ENCODE peak calls at places on chromosome 2, in six cellular contexts. H is MM.1S, M is IMR-90, Y is heart left ventricle, T is testis, Z is transverse colon. K is an unnamed sample. For H3K9me3, the result is how much of the 10 kb centered on the place peaks cover.

GRCh38 chr2:159093496-159093895 is 125.1 kb downstream of the TANC1 start:
- DNase-seq in T (no peak), Y (no peak), H (no peak), M (peak), Z (peak), K (no peak)

GRCh38 chr2:148957023-148957422 is 81.5 kb upstream of the LYPD6B start:
- DNase-seq in T (no peak), H (no peak), M (no peak), Y (no peak), Z (no peak), K (no peak)

GRCh38 chr2:197145471-197146056 is 165.0 kb downstream of the ANKRD44 start:
- DNase-seq in Z (peak), Y (no peak), T (no peak), M (no peak), H (no peak), K (peak)

GRCh38 chr2:172403881-172404470 is 23.4 kb upstream of the ITGA6 start:
- DNase-seq in M (no peak), Z (no peak), H (no peak), Y (no peak), T (no peak), K (no peak)

GRCh38 chr2:203728321-203728720 is 21.9 kb downstream of the CD28 start:
- DNase-seq in M (no peak), Z (no peak), Y (no peak), T (no peak), H (no peak), K (no peak)

GRCh38 chr2:20365249-20365817 is 14.7 kb upstream of the PUM2 start:
- DNase-seq in Z (no peak), Y (no peak), T (no peak), M (peak), H (peak), K (no peak)

GRCh38 chr2:181674466-181674865 is 5.9 kb downstream of the NEUROD1 start:
- DNase-seq in Y (no peak), Z (no peak), T (no peak), M (no peak), H (no peak), K (no peak)

GRCh38 chr2:20485612-20485926 is 38.7 kb downstream of the RHOB start:
- DNase-seq in T (no peak), M (no peak), Y (no peak), H (no peak), Z (no peak), K (no peak)

GRCh38 chr2:12397861-12398260 is 318.9 kb upstream of the TRIB2 start:
- DNase-seq in M (no peak), Y (no peak), H (peak), T (no peak), Z (no peak), K (no peak)

GRCh38 chr2:18455256-18455862 is 105.1 kb downstream of the RDH14 start:
- DNase-seq in H (no peak), Z (no peak), M (peak), T (no peak), Y (no peak), K (no peak)

GRCh38 chr2:11446733-11447248 is 19.2 kb downstream of the E2F6 start:
- DNase-seq in Y (no peak), M (peak), Z (peak), H (peak), T (peak), K (peak)

GRCh38 chr2:148896116-148896515 is 21.1 kb downstream of the KIF5C start:
- DNase-seq in T (no peak), Z (no peak), M (no peak), H (no peak), Y (no peak), K (no peak)

GRCh38 chr2:117980783-117981676 is 32.8 kb downstream of the CCDC93 start:
- DNase-seq in Z (no peak), Y (no peak), M (peak), H (no peak), T (no peak), K (no peak)

GRCh38 chr2:83665894-83666293 is 793.2 kb downstream of the SUCLG1 start:
- DNase-seq in Z (no peak), M (peak), H (no peak), Y (no peak), T (no peak), K (no peak)

GRCh38 chr2:172021074-172021931 is 21.6 kb downstream of the METAP1D start:
- DNase-seq in T (no peak), H (no peak), M (peak), Y (no peak), Z (no peak), K (no peak)

GRCh38 chr2:173151671-173152398 is 76.2 kb downstream of the MAP3K20 start:
- DNase-seq in Z (no peak), H (no peak), Y (no peak), M (peak), T (no peak), K (no peak)

GRCh38 chr2:46492301-46492700 is 12.9 kb downstream of the TMEM247 start:
- DNase-seq in M (no peak), Y (no peak), T (no peak), H (no peak), Z (no peak), K (no peak)

GRCh38 chr2:43759195-43759594 is 14.6 kb upstream of the DYNC2LI1 start:
- DNase-seq in M (peak), Z (no peak), H (no peak), Y (no peak), T (no peak), K (no peak)

GRCh38 chr2:43226558-43226954 is at the start of gene ZFP36L2:
- DNase-seq in H (peak), Y (peak), T (peak), Z (peak), M (peak), K (peak)

GRCh38 chr2:24840164-24840869 is 47.1 kb downstream of the CENPO start:
- DNase-seq in T (no peak), Z (no peak), M (no peak), H (no peak), Y (no peak), K (no peak)

GRCh38 chr2:42117182-42117579 is 52.0 kb upstream of the EML4 start:
- DNase-seq in Z (no peak), Y (no peak), M (no peak), T (no peak), H (no peak), K (no peak)

GRCh38 chr2:50538137-50538536 is 493.8 kb downstream of the NRXN1 start:
- DNase-seq in M (no peak), T (no peak), H (no peak), Y (no peak), Z (no peak), K (no peak)

GRCh38 chr2:54455584-54456525 is at the start of gene SPTBN1:
- DNase-seq in T (peak), Z (peak), M (peak), H (peak), Y (peak), K (peak)

GRCh38 chr2:29322011-29322410 is 206.8 kb downstream of the CLIP4 start:
- DNase-seq in M (no peak), T (no peak), Z (no peak), H (no peak), Y (no peak), K (no peak)

GRCh38 chr2:72515696-72516095 is 310.1 kb downstream of the EXOC6B start:
- DNase-seq in M (no peak), H (no peak), Z (no peak), Y (no peak), T (no peak), K (no peak)

GRCh38 chr2:9074930-9075329 is 71.4 kb upstream of the MBOAT2 start:
- DNase-seq in H (no peak), M (no peak), Y (no peak), Z (no peak), T (no peak), K (no peak)

GRCh38 chr2:165743442-165743841 is 50.6 kb downstream of the GALNT3 start:
- DNase-seq in H (no peak), M (no peak), Y (no peak), Z (no peak), T (no peak), K (peak)

GRCh38 chr2:25825238-25825637 is 53.0 kb downstream of the ASXL2 start:
- DNase-seq in M (no peak), H (no peak), Z (no peak), Y (no peak), T (no peak), K (no peak)

GRCh38 chr2:231955758-231956472 is 5.6 kb upstream of the DIS3L2 start:
- DNase-seq in T (no peak), M (no peak), Y (no peak), H (no peak), Z (no peak), K (no peak)

GRCh38 chr2:31384771-31385276 is 29.7 kb downstream of the XDH start:
- DNase-seq in Y (no peak), Z (no peak), M (peak), T (no peak), H (no peak), K (no peak)

GRCh38 chr2:168216351-168217005 is 30.9 kb downstream of the STK39 start:
- DNase-seq in M (peak), Y (no peak), T (no peak), Z (peak), H (no peak), K (no peak)

GRCh38 chr2:38666578-38666926 is 638 bp downstream of the GALM start:
- DNase-seq in Y (no peak), Z (peak), M (peak), H (peak), T (no peak), K (peak)

GRCh38 chr2:46257476-46257875 is 39.7 kb upstream of the EPAS1 start:
- DNase-seq in M (peak), T (no peak), H (peak), Z (no peak), Y (no peak), K (no peak)

GRCh38 chr2:229137623-229138022 is 133.5 kb downstream of the PID1 start:
- DNase-seq in Z (no peak), Y (no peak), H (no peak), T (no peak), M (no peak), K (no peak)

GRCh38 chr2:72828840-72829507 is 3.1 kb upstream of the EXOC6B start:
- DNase-seq in T (no peak), Z (no peak), H (peak), M (peak), Y (no peak), K (no peak)

DNA sequence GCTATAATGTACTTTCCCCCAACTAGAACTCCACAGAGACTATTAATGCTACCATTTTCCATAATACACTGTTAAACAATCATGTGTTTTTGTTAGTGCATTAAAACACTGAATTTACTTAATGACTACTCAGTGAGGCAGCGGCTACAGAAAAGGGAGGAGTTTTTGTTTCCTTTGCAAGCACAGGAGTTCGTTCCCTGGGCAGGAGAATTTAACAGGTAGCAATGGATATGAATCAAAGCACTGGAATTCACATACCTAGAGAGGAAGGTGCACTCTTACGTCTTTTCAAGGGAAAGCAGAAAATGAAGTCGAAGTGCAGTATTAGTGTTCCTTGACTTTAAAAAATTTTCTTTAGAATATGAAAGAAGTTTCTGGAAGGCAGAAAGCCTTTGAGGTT is 319.0 kb upstream of the REV1 start:
- DNase-seq in M (no peak), H (no peak), Y (no peak), Z (no peak), T (no peak), K (no peak)
- TF ChIP-seq CTCF in M (no peak), H (no peak), Y (no peak), Z (no peak), T (no peak), K (no peak)

GRCh38 chr2:226767056-226767813 is 32.4 kb downstream of the IRS1 start:
- DNase-seq in M (no peak), H (peak), T (no peak), Y (no peak), Z (no peak), K (no peak)
- H3K9me3 ChIP-seq in M (under half), H (under half), T (under half), Y (under half), Z (under half), K (under half)

GRCh38 chr2:187003038-187003543 is 154.1 kb upstream of the ZSWIM2 start:
- DNase-seq in H (no peak), M (no peak), T (peak), Y (no peak), Z (no peak), K (no peak)
- H3K4me3 ChIP-seq in H (no peak), M (peak), T (peak), Y (peak), Z (no peak), K (no peak)

GRCh38 chr2:77398970-77399369 is 123.2 kb downstream of the LRRTM4 start:
- DNase-seq in Z (no peak), M (no peak), T (no peak), Y (no peak), H (no peak), K (no peak)
- TF ChIP-seq CTCF in Z (no peak), M (no peak), T (no peak), Y (no peak), H (no peak), K (no peak)

DNA sequence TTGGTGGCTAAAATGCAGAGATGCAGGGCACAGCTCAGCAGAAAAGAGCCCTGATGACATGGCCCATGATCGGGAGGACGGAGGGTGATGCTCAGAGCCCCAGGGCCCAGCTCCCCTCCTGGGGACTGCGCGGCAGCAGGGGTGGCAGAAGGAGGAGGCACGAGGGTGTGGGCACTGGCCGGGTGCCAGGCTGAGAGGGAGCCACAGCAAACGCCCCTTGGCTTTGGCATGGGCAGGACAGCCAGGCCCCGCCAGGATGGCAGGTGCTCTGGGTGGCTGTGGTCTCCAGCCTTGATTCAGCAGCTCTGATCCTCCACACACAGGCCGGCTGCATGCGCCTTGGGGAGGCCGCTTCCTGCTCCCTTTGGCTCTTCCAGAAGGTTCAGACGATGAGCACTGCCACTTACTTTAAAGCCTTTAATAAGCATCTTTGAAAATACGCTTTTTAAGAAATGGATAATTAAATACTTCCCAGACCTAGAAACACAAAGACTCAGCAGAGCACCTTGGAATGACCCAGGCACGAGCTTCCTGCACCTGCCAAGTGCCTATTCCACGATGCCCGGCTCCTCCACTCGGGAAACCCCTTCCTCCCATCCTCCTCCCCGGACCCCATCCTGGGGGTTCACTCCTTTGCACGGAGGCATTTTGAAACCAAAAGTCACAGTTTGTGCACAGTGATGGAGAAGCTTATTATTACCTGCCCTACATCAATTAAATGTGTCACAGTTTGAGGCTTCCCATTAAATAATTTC is 78.5 kb upstream of the SNTG2 start:
- DNase-seq in T (no peak), H (no peak), M (no peak), Z (no peak), Y (no peak), K (no peak)
- H3K9me3 ChIP-seq in T (under half), H (under half), M (under half), Z (under half), Y (under half), K (under half)

DNA sequence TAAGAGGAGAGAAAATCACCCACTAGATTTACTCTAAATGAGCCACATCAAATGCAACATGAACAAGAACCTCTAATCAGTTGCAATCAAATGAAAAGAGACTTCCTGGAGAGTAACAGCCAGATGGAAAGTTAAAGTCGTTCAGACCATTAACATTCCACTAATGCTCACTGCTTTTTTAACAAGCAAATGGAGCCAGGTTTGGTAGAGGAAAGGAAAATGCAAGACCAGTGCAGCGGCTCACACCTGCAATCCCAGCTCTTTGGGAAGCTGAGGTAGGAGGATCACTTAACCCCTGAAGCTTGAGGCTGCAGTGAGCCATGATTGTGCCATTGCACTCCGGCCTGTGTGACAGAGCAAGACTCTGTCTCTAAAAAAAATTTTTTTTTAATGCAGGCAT is 48.5 kb downstream of the CACNB4 start:
- DNase-seq in H (no peak), Y (no peak), M (no peak), Z (no peak), T (no peak), K (no peak)
- H3K4me3 ChIP-seq in H (no peak), Y (no peak), M (no peak), Z (no peak), T (no peak), K (no peak)

GRCh38 chr2:202634556-202635440 is at the start of gene FAM117B:
- DNase-seq in T (peak), Z (peak), H (peak), M (peak), Y (peak), K (peak)
- TF ChIP-seq CTCF in T (no peak), Z (no peak), H (no peak), M (no peak), Y (no peak), K (peak)

GRCh38 chr2:78506301-78506700 is 519.2 kb upstream of the REG3G start:
- DNase-seq in Y (no peak), H (no peak), M (no peak), T (no peak), Z (no peak), K (no peak)
- H3K9me3 ChIP-seq in Y (under half), H (under half), M (under half), T (under half), Z (under half), K (under half)

GRCh38 chr2:235496239-235496621 is 2.4 kb downstream of the AGAP1 start:
- DNase-seq in M (peak), T (no peak), Y (no peak), Z (no peak), H (peak), K (no peak)
- H3K4me3 ChIP-seq in M (no peak), T (no peak), Y (peak), Z (no peak), H (peak), K (no peak)

GRCh38 chr2:127083819-127084503 is 23.0 kb downstream of the BIN1 start:
- DNase-seq in Y (no peak), T (peak), H (no peak), M (peak), Z (peak), K (no peak)
- TF ChIP-seq CTCF in Y (no peak), T (no peak), H (no peak), M (peak), Z (no peak), K (no peak)

K was measured in OCI-LY7.